ENCODE peak calls at places on chromosomes 1 and 21, in four cellular contexts. One of them, this sample, is unnamed.

GRCh38 chr21:19065164-19065563 is 661.6 kb upstream of the TMPRSS15 start:
- DNase-seq in GM13976: no peak
- DNase-seq in brain microvascular endothelial cell: no peak
- DNase-seq in A673: no peak
- DNase-seq in this sample: no peak

GRCh38 chr1:112849967-112850641 is 105.9 kb downstream of the SLC16A1 start:
- DNase-seq in brain microvascular endothelial cell: no peak
- DNase-seq in A673: no peak
- DNase-seq in GM13976: no peak
- DNase-seq in this sample: no peak

GRCh38 chr1:226447932-226448670 is 40.2 kb upstream of the PARP1 start:
- DNase-seq in brain microvascular endothelial cell: peak
- DNase-seq in A673: no peak
- DNase-seq in GM13976: no peak
- DNase-seq in this sample: no peak

GRCh38 chr1:228405979-228406265 is 713 bp downstream of the TRIM11 start:
- DNase-seq in brain microvascular endothelial cell: no peak
- DNase-seq in GM13976: peak
- DNase-seq in A673: no peak
- DNase-seq in this sample: peak

GRCh38 chr1:51070011-51070410 is 32.0 kb upstream of the C1orf185 start:
- DNase-seq in A673: no peak
- DNase-seq in GM13976: no peak
- DNase-seq in brain microvascular endothelial cell: no peak
- DNase-seq in this sample: no peak

GRCh38 chr1:66916320-66916719 is 8.3 kb downstream of the DNAI4 start:
- DNase-seq in GM13976: no peak
- DNase-seq in A673: peak
- DNase-seq in brain microvascular endothelial cell: no peak
- DNase-seq in this sample: no peak

GRCh38 chr1:66521736-66522365 is 12.1 kb upstream of the SGIP1 start:
- DNase-seq in GM13976: no peak
- DNase-seq in brain microvascular endothelial cell: peak
- DNase-seq in A673: peak
- DNase-seq in this sample: peak

GRCh38 chr1:174769961-174770549 is 229.7 kb upstream of the CACYBP start:
- DNase-seq in GM13976: peak
- DNase-seq in brain microvascular endothelial cell: peak
- DNase-seq in A673: peak
- DNase-seq in this sample: peak

GRCh38 chr1:33007190-33008050 is 29.3 kb downstream of the AK2 start:
- DNase-seq in brain microvascular endothelial cell: peak
- DNase-seq in A673: peak
- DNase-seq in GM13976: no peak
- DNase-seq in this sample: peak

GRCh38 chr1:38489844-38490270 is 369.7 kb downstream of the RRAGC start:
- DNase-seq in GM13976: peak
- DNase-seq in brain microvascular endothelial cell: no peak
- DNase-seq in A673: peak
- DNase-seq in this sample: no peak

GRCh38 chr1:246592695-246593094 is 26.4 kb downstream of the CNST start:
- DNase-seq in GM13976: no peak
- DNase-seq in A673: peak
- DNase-seq in brain microvascular endothelial cell: peak
- DNase-seq in this sample: peak

GRCh38 chr1:176693697-176694329 is 230.8 kb downstream of the PAPPA2 start:
- DNase-seq in A673: no peak
- DNase-seq in brain microvascular endothelial cell: no peak
- DNase-seq in GM13976: no peak
- DNase-seq in this sample: no peak

GRCh38 chr1:160377585-160378206 is 10.8 kb downstream of the NHLH1 start:
- DNase-seq in GM13976: no peak
- DNase-seq in A673: no peak
- DNase-seq in brain microvascular endothelial cell: peak
- DNase-seq in this sample: peak

GRCh38 chr1:35047188-35047858 is 15.6 kb upstream of the ZMYM6 start:
- DNase-seq in brain microvascular endothelial cell: peak
- DNase-seq in GM13976: no peak
- DNase-seq in A673: peak
- DNase-seq in this sample: peak

GRCh38 chr1:78227705-78228260 is 182.0 kb downstream of the GIPC2 start:
- DNase-seq in A673: no peak
- DNase-seq in brain microvascular endothelial cell: no peak
- DNase-seq in GM13976: no peak
- DNase-seq in this sample: no peak

GRCh38 chr1:119001181-119002018 is 13.3 kb upstream of the TBX15 start:
- DNase-seq in brain microvascular endothelial cell: no peak
- DNase-seq in GM13976: no peak
- DNase-seq in A673: no peak
- DNase-seq in this sample: no peak
- TF ChIP-seq CTCF in brain microvascular endothelial cell: no peak
- TF ChIP-seq CTCF in GM13976: no peak
- TF ChIP-seq CTCF in A673: no peak
- TF ChIP-seq CTCF in this sample: no peak

DNA sequence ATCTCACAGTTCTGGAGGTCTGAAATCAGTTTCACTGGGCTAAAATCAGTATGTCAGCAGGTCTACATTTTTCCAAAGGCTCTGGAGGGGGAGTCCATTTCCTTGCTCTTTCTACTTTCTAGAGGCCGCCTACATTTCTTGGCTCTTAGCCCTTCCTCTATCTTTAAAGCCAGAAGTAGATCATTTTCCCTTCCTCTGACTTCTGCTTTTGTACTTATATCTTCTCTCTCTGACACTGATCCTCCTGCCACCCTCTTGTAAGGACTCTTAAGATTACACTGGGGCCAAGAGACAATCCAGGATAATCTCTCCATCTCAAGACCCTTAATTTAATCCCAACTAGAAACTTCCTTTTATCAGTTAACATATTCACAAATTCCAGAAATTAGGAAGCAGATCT is 41.4 kb downstream of the MSH4 start:
- DNase-seq in brain microvascular endothelial cell: no peak
- DNase-seq in A673: no peak
- DNase-seq in GM13976: no peak
- DNase-seq in this sample: no peak
- TF ChIP-seq CTCF in brain microvascular endothelial cell: no peak
- TF ChIP-seq CTCF in A673: no peak
- TF ChIP-seq CTCF in GM13976: no peak
- TF ChIP-seq CTCF in this sample: no peak

DNA sequence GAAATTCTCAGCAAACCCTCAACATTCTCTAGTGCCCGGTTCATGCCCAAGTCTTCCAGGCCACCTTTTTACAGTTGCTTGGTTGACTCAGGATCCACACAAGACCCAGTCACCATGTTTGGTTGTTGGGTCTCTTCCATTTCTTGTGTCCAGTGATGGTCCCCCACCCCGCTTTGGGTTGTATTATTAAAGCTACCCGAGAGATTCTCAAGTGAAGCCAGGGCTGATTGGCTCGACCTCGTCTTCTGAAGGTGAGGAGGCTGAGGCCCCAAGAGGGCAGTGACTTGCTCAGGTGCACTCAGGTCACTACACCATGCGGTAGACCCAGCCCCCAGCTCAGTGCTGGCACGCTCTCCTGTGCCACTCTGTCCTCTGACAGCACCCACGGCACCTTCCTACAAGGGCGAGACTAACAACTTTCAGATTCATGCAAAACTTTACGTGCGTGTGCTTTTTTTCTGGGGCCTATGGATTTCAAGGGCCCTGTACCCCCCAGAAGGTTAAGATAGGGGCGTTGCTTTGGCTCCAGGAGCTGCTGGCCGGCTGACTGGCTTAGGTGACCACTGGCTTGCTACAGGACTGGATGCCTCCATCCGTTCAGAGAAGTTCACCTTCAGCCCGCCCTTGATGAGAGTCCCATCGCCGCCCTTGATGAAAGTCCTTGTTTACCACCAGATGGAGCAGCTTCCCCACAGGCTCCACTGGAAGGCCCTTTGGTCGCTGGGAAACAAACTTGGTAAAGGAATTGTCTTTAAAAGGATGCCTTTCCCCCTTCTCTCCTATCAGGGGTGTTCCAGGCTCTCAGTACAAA is 50.4 kb downstream of the CAPN9 start:
- DNase-seq in A673: peak
- DNase-seq in GM13976: no peak
- DNase-seq in brain microvascular endothelial cell: peak
- DNase-seq in this sample: peak
- TF ChIP-seq CTCF in A673: peak
- TF ChIP-seq CTCF in GM13976: no peak
- TF ChIP-seq CTCF in brain microvascular endothelial cell: peak
- TF ChIP-seq CTCF in this sample: peak

GRCh38 chr1:200706109-200706720 is 32.5 kb upstream of the CAMSAP2 start:
- DNase-seq in A673: peak
- DNase-seq in GM13976: no peak
- DNase-seq in brain microvascular endothelial cell: no peak
- DNase-seq in this sample: no peak
- TF ChIP-seq CTCF in A673: no peak
- TF ChIP-seq CTCF in GM13976: no peak
- TF ChIP-seq CTCF in brain microvascular endothelial cell: no peak
- TF ChIP-seq CTCF in this sample: no peak

GRCh38 chr21:44310628-44311027 is 10.8 kb downstream of the PFKL start:
- DNase-seq in brain microvascular endothelial cell: no peak
- DNase-seq in A673: no peak
- DNase-seq in GM13976: no peak
- DNase-seq in this sample: no peak
- TF ChIP-seq CTCF in brain microvascular endothelial cell: peak
- TF ChIP-seq CTCF in A673: no peak
- TF ChIP-seq CTCF in GM13976: no peak
- TF ChIP-seq CTCF in this sample: no peak